ENCODE peak calls at places on chromosome 13, in eight cellular contexts. Y, F, D, G, X, I, H and T are unnamed samples.

GRCh38 chr13:65932013-65932412 is 1298.1 kb downstream of the PCDH9 start:
- DNase-seq in Y (no peak), F (no peak), D (no peak), G (no peak), X (no peak), I (no peak), H (no peak), T (no peak)

GRCh38 chr13:52785721-52786120 is 46.1 kb upstream of the CNMD start:
- DNase-seq in Y (no peak), F (no peak), D (no peak), G (no peak), X (no peak), I (no peak), H (no peak), T (no peak)

GRCh38 chr13:26348966-26349365 is 95.0 kb downstream of the CDK8 start:
- DNase-seq in Y (no peak), F (no peak), D (no peak), G (no peak), X (no peak), I (no peak), H (no peak), T (no peak)

GRCh38 chr13:36819811-36820140 is 754 bp downstream of the RFXAP start:
- DNase-seq in Y (peak; percentile 54), F (peak; percentile 47), D (no peak), G (peak; percentile 24), X (no peak), I (peak; percentile 57), H (no peak), T (peak; percentile 3)

GRCh38 chr13:41581884-41582547 is 124.7 kb downstream of the RGCC start:
- DNase-seq in Y (no peak), F (peak; percentile 31), D (no peak), G (no peak), X (no peak), I (no peak), H (no peak), T (no peak)

GRCh38 chr13:52707375-52707774 is 32.2 kb downstream of the CNMD start:
- DNase-seq in Y (no peak), F (no peak), D (no peak), G (no peak), X (no peak), I (no peak), H (no peak), T (peak; percentile 15)

GRCh38 chr13:80235131-80235530 is 105.8 kb downstream of the SPRY2 start:
- DNase-seq in Y (peak; percentile 11), F (no peak), D (no peak), G (no peak), X (no peak), I (no peak), H (no peak), T (no peak)

GRCh38 chr13:99275093-99275469 is 16.9 kb upstream of the GPR18 start:
- DNase-seq in Y (peak; percentile 63), F (peak; percentile 66), D (no peak), G (no peak), X (no peak), I (peak; percentile 58), H (peak; percentile 23), T (no peak)

GRCh38 chr13:77031869-77032268 is 4.9 kb upstream of the FBXL3 start:
- DNase-seq in Y (no peak), F (no peak), D (no peak), G (no peak), X (no peak), I (no peak), H (no peak), T (no peak)

GRCh38 chr13:41694902-41695301 is 237.6 kb downstream of the RGCC start:
- DNase-seq in Y (peak; percentile 12), F (peak; percentile 97), D (peak; percentile 3), G (peak; percentile 18), X (no peak), I (no peak), H (no peak), T (peak; percentile 46)

GRCh38 chr13:43878897-43879322 is 630 bp downstream of the CCDC122 start:
- DNase-seq in Y (peak; percentile 77), F (peak; percentile 92), D (peak; percentile 25), G (peak; percentile 43), X (no peak), I (peak; percentile 56), H (peak; percentile 26), T (no peak)

GRCh38 chr13:80814541-80814940 is 473.6 kb upstream of the SPRY2 start:
- DNase-seq in Y (no peak), F (no peak), D (no peak), G (no peak), X (no peak), I (no peak), H (no peak), T (no peak)

GRCh38 chr13:22311734-22312404 is 641.0 kb downstream of the FGF9 start:
- DNase-seq in Y (no peak), F (no peak), D (no peak), G (no peak), X (no peak), I (no peak), H (no peak), T (no peak)